ENCODE peak calls at places on chromosome 12, in four cellular contexts. U is GM12878, G is HL-60, Q is K562. J is an unnamed sample.

GRCh38 chr12:65278576-65279386 is at the start of gene MSRB3:
- DNase-seq in U (no peak), G (peak; percentile 33), Q (peak; percentile 16), J (peak; percentile 53)

GRCh38 chr12:9702239-9702638 is 30.7 kb downstream of the CLECL1 start:
- DNase-seq in U (no peak), G (no peak), Q (no peak), J (no peak)

GRCh38 chr12:47729233-47729632 is 3.9 kb upstream of the ENDOU start:
- DNase-seq in U (no peak), G (no peak), Q (no peak), J (no peak)

GRCh38 chr12:88552672-88553079 is 27.6 kb downstream of the KITLG start:
- DNase-seq in U (no peak), G (no peak), Q (no peak), J (no peak)

GRCh38 chr12:103198499-103198898 is 241.0 kb downstream of the ASCL1 start:
- DNase-seq in U (no peak), G (no peak), Q (no peak), J (no peak)

GRCh38 chr12:124681779-124682391 is 114.5 kb upstream of the NCOR2 start:
- DNase-seq in U (no peak), G (no peak), Q (no peak), J (no peak)

GRCh38 chr12:49566361-49566760 is 1.6 kb downstream of the MCRS1 start:
- DNase-seq in U (no peak), G (no peak), Q (no peak), J (no peak)

GRCh38 chr12:1939316-1939715 is 20.9 kb upstream of the CACNA2D4 start:
- DNase-seq in U (no peak), G (no peak), Q (no peak), J (no peak)

GRCh38 chr12:76777765-76778216 is 13.9 kb downstream of the ZDHHC17 start:
- DNase-seq in U (peak; percentile 53), G (peak; percentile 56), Q (no peak), J (peak; percentile 48)

DNA sequence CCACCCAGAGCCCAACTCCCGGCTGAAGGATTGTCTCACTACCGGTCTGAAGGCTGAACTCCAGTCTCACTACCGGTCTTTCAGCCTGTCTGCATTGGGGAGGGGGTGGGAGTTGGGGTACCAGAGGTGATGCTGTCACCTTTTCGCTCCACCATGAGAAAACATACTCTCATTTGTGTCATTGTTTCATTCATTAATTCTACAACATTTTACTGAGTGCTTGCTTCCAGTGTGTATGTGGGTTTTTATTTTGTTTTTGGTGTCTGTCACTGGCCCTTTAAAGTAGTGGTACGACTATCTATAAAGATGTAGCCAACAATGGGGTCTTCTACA is 524 bp upstream of the CDK4 start:
- DNase-seq in U (no peak), G (no peak), Q (no peak), J (no peak)
- TF ChIP-seq POLR2AphosphoS5 in U (no peak), G (no peak), Q (no peak), J (no peak)

DNA sequence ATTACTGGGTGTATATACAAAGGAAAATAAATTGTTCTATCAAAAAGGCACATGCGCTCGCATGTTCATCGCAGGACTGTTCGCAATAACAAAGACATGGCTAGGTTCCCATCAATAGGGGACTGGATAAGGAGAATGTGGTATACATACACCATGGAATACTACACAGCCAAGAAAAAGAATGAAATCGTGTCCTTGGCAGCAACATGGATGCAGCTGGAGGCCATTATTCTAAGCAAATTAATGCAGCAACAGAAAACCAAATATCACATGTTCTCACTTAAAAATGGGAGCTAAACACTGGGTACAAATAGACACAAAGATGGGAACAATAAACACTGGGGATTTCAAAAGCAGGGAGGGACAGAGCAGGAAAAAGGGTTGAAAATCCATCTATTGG is 58.6 kb downstream of the PKP2 start:
- DNase-seq in U (no peak), G (no peak), Q (no peak), J (no peak)
- TF ChIP-seq SPI1 in U (no peak), G (no peak), Q (no peak), J (no peak)

GRCh38 chr12:116540617-116541152 is 18.5 kb upstream of the MAP1LC3B2 start:
- DNase-seq in U (no peak), G (no peak), Q (no peak), J (no peak)

GRCh38 chr12:116541547-116542344 is 17.4 kb upstream of the MAP1LC3B2 start:
- DNase-seq in U (no peak), G (no peak), Q (no peak), J (no peak)

GRCh38 chr12:116539905-116540482 is 19.2 kb upstream of the MAP1LC3B2 start:
- DNase-seq in U (no peak), G (no peak), Q (no peak), J (no peak)

GRCh38 chr12:116544656-116545055 is 14.5 kb upstream of the MAP1LC3B2 start:
- DNase-seq in U (no peak), G (no peak), Q (no peak), J (no peak)

GRCh38 chr12:116542345-116542950 is 16.7 kb upstream of the MAP1LC3B2 start:
- DNase-seq in U (no peak), G (no peak), Q (peak; percentile 35), J (no peak)
- TF ChIP-seq POLR2AphosphoS5 in U (no peak), G (no peak), Q (no peak), J (no peak)

GRCh38 chr12:58346032-58346632 is 404.8 kb downstream of the ATP23 start:
- DNase-seq in U (no peak), G (peak; percentile 3), Q (peak; percentile 49), J (peak; percentile 2)
- TF ChIP-seq SPI1 in U (no peak), G (no peak), Q (no peak), J (no peak)

DNA sequence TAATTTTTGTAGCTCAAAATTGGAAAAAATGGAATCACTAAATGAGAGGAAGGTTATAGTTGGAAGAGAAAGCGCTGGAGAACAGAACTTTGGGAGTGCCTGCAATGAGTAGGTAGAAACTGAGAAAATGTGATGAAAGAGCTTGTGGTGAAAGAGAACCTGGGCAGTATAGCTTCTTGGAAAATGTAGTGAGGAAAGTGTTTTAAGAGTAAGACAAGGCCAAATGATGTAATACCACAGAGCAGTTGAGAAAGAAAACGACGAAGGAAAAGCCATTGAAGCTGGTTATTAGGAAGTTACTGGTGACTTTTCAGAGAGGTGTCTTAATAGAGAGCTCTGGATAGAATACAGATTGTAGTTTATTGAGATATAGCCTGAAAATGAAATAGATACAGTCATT is 255.3 kb downstream of the AEBP2 start:
- DNase-seq in U (no peak), G (peak; percentile 82), Q (no peak), J (no peak)
- TF ChIP-seq POLR2AphosphoS5 in U (no peak), G (no peak), Q (no peak), J (no peak)

J was measured in GM12891.